ENCODE peak calls at places on chromosomes 6 and 20, in four cellular contexts. G is HepG2, O is K562, V is GM12878. B is an unnamed sample.

GRCh38 chr20:47032969-47033578 is 138.4 kb downstream of the EYA2 start:
- DNase-seq in O (no peak), V (no peak), G (peak), B (no peak)

GRCh38 chr6:157993076-157993475 is 11.4 kb downstream of the SYNJ2 start:
- DNase-seq in O (no peak), G (no peak), V (no peak), B (no peak)

GRCh38 chr20:57953638-57954037 is 243.8 kb upstream of the PMEPA1 start:
- DNase-seq in G (no peak), O (no peak), V (no peak), B (no peak)

GRCh38 chr6:125807293-125807692 is 16.5 kb downstream of the NCOA7 start:
- DNase-seq in O (no peak), V (no peak), G (no peak), B (no peak)

GRCh38 chr6:125205931-125206330 is 52.4 kb downstream of the TPD52L1 start:
- DNase-seq in V (no peak), G (no peak), O (no peak), B (no peak)

GRCh38 chr6:32047539-32047854 is 9.3 kb downstream of the CYP21A2 start:
- DNase-seq in G (no peak), O (no peak), V (no peak), B (no peak)

GRCh38 chr6:90669846-90670245 is 83.0 kb upstream of the MAP3K7 start:
- DNase-seq in O (no peak), V (no peak), G (no peak), B (no peak)

GRCh38 chr6:129131282-129131681 is 248.3 kb downstream of the LAMA2 start:
- DNase-seq in V (no peak), G (no peak), O (no peak), B (no peak)

GRCh38 chr20:59783020-59784010 is 150.1 kb downstream of the SYCP2 start:
- DNase-seq in G (peak), O (peak), V (no peak), B (peak)

GRCh38 chr6:135606392-135606791 is 108.9 kb upstream of the AHI1 start:
- DNase-seq in V (no peak), O (no peak), G (no peak), B (no peak)

GRCh38 chr6:890201-890600 is 197.3 kb upstream of the EXOC2 start:
- DNase-seq in G (no peak), O (no peak), V (no peak), B (no peak)

GRCh38 chr6:135183532-135184440 is 2.7 kb downstream of the MYB start:
- DNase-seq in V (no peak), O (peak), G (peak), B (no peak)

GRCh38 chr6:36267731-36268477 is 2.0 kb upstream of the PNPLA1 start:
- DNase-seq in G (no peak), V (no peak), O (no peak), B (no peak)

GRCh38 chr6:142913511-142914047 is 31.4 kb downstream of the HIVEP2 start:
- DNase-seq in O (no peak), V (peak), G (no peak), B (no peak)

GRCh38 chr6:13427838-13428527 is 59.4 kb downstream of the GFOD1 start:
- DNase-seq in G (no peak), V (peak), O (no peak), B (no peak)

GRCh38 chr20:57009775-57010174 is 256.7 kb downstream of the BMP7 start:
- DNase-seq in V (no peak), G (no peak), O (no peak), B (no peak)

GRCh38 chr6:138182939-138183791 is 21.4 kb downstream of the ARFGEF3 start:
- DNase-seq in V (no peak), O (no peak), G (no peak), B (no peak)

GRCh38 chr6:54920628-54921027 is 74.1 kb downstream of the FAM83B start:
- DNase-seq in O (no peak), V (no peak), G (no peak), B (no peak)

GRCh38 chr20:35055445-35056276 is 36.9 kb downstream of the TRPC4AP start:
- DNase-seq in G (no peak), O (no peak), V (no peak), B (no peak)

GRCh38 chr6:138468320-138469015 is 30.8 kb downstream of the NHSL1 start:
- DNase-seq in G (peak), V (no peak), O (no peak), B (no peak)

GRCh38 chr20:62736407-62737071 is 27.9 kb downstream of the NTSR1 start:
- DNase-seq in O (no peak), G (no peak), V (no peak), B (no peak)

GRCh38 chr20:17014217-17014616 is 212.6 kb upstream of the PCSK2 start:
- DNase-seq in O (no peak), G (no peak), V (no peak), B (no peak)

GRCh38 chr6:145783796-145784195 is 30.8 kb downstream of the FBXO30 start:
- DNase-seq in V (no peak), G (no peak), O (no peak), B (no peak)

GRCh38 chr6:52359403-52359802 is 2.5 kb upstream of the PAQR8 start:
- DNase-seq in O (no peak), V (no peak), G (no peak), B (no peak)

GRCh38 chr6:82740066-82740465 is 325.6 kb downstream of the UBE3D start:
- DNase-seq in V (no peak), O (no peak), G (no peak), B (no peak)

GRCh38 chr6:31907158-31907813 is 5.4 kb upstream of the ZBTB12 start:
- DNase-seq in G (peak), O (no peak), V (no peak), B (no peak)

GRCh38 chr20:53975761-53976160 is 94.6 kb downstream of the BCAS1 start:
- DNase-seq in O (no peak), G (peak), V (no peak), B (no peak)

GRCh38 chr6:158039178-158039557 is 57.5 kb downstream of the SYNJ2 start:
- DNase-seq in G (no peak), O (no peak), V (no peak), B (no peak)

GRCh38 chr20:14915356-14915755 is 577.9 kb upstream of the FLRT3 start:
- DNase-seq in V (no peak), O (no peak), G (no peak), B (no peak)

GRCh38 chr20:61556116-61556515 is 304.1 kb downstream of the CDH4 start:
- DNase-seq in V (no peak), O (no peak), G (no peak), B (no peak)

GRCh38 chr6:36432151-36432633 is 10.5 kb downstream of the PXT1 start:
- DNase-seq in O (no peak), V (no peak), G (no peak), B (no peak)

GRCh38 chr20:46558511-46558959 is 8.1 kb upstream of the OCSTAMP start:
- DNase-seq in V (no peak), O (no peak), G (peak), B (no peak)

GRCh38 chr6:29507319-29507718 is 19.6 kb upstream of the MAS1L start:
- DNase-seq in O (no peak), G (no peak), V (no peak), B (peak)

GRCh38 chr6:160132776-160133338 is 11.2 kb downstream of the SLC22A1 start:
- DNase-seq in O (peak), G (no peak), V (no peak), B (no peak)

GRCh38 chr20:14334306-14334930 is 3.0 kb downstream of the FLRT3 start:
- DNase-seq in G (peak), O (no peak), V (no peak), B (peak)

GRCh38 chr6:105226598-105227291 is 46.9 kb upstream of the POPDC3 start:
- DNase-seq in G (no peak), V (no peak), O (no peak), B (no peak)

GRCh38 chr20:62778601-62779416 is 17.5 kb upstream of the MRGBP start:
- DNase-seq in G (peak), O (peak), V (no peak), B (no peak)

GRCh38 chr20:63873477-63873971 is 8.5 kb downstream of the TPD52L2 start:
- DNase-seq in O (no peak), G (no peak), V (no peak), B (no peak)
- TF ChIP-seq CBX5 in O (no peak), G (no peak), V (no peak), B (no peak)

DNA sequence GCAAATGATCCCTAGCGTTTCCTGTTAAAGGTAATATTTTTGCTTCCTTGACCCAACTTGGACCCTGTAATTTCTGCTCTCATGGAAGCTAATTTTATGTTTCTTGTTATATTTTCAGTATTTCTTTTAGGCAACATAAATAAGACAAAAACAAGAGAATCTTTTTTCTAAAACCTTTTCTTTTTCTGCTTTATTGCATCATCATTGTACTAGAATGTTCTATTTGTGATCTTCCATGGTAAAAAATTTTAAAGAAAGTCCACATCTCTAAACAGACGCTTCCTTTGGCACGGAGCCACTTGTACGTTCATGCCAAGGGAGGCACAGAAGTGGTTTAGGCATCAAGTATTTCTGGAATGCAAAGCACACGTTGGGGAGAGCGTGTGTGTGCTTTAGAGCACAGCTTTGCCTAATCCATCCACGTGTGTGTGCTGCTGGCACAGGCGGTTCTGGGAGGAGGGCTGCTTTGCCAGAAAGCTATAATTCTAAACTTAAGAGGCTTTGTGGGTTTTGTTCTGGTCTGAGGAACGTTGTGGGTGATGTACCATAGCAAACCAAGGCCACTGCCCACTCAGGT is 98.3 kb downstream of the SASH1 start:
- DNase-seq in V (no peak), G (peak), O (no peak), B (peak)
- TF ChIP-seq POLR2AphosphoS5 in V (no peak), G (no peak), O (no peak), B (no peak)

DNA sequence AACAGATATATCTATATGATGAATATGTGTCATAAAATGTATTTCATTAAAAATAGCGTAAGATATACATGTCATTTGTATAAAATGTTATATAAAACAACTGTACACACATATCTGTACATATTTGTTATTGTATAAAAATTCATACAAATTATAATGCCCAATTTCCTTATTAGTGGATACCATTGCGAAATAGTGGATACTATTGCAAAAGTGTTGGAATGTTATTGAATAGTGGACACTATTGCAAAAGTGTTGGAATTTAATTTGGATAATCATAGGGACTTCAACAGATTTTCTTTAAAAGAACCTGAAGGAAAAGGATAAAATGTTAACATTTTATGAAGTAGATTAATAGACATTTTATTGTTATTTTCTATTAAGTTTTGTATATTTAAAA is 487.4 kb downstream of the HAO1 start:
- DNase-seq in V (no peak), G (no peak), O (no peak), B (no peak)
- TF ChIP-seq KDM1A in V (no peak), G (no peak), O (no peak), B (no peak)

DNA sequence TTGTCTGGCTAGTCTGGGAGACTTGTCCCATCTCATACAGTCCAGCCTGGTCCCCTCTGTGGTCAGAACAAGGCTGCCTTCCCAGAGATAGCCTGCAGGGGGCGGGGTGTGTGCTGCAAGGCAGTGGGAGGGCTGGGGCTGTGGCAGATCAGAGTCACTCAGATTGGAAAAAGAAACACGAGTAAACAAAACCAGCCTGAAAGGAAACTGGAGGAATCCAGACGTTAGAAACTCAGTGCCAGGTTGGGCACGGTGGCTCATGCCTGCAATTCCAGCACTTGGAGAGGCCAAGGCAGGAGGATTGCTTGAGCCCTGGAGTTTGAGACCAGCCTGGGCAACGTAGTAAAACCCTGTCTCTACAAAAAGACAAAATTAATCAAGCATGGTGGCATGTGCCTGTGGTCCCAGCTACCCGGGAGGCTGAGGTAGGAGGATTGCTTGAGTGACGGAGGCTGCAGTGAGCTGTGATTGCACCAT is 20.2 kb downstream of the LEMD2 start:
- DNase-seq in O (peak), V (no peak), G (peak), B (no peak)
- TF ChIP-seq CBX5 in O (no peak), V (no peak), G (peak), B (no peak)

DNA sequence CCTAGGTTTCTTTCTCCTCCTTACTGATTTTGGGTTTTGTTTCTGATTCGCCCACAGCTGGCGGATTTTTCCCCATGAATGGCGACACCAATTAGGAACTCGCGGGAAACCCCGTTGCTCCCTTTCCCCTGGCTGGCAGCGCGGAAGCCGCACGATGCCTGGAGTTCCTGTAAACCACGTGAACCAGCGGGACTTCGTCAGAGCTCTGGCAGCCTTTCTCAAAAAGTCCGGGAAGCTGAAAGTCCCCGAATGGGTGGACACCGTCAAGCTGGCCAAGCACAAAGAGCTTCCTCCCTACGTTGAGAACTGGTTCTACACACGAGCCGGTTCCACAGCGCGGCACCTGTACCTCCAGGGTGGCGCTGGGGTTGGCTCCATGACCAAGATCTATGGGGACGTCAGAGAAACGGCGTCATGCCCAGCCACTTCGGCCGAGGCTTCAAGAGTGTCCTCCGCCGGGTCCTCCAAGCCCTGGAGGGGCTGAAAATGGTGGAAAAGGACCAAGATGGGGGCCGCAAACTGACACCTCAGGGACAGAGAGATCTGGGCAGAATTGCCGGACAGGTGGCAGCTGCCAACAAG is 3.2 kb upstream of the SEC23B start:
- DNase-seq in G (no peak), O (no peak), V (no peak), B (no peak)
- TF ChIP-seq POLR2AphosphoS5 in G (no peak), O (no peak), V (no peak), B (no peak)

B was measured in H1.